ENCODE peak calls at places on chromosome X, in ten cellular contexts. A is RWPE2; T is transverse colon; S is mesenchymal stem cell; X is left lung; J is CD4-positive, alpha-beta memory T cell; I is IMR-90; P is fibroblast of lung; M is CD8-positive, alpha-beta T cell; F is RWPE1. E is an unnamed sample.

GRCh38 chrX:2967012-2967411 is 37.9 kb upstream of the ARSD start:
- DNase-seq in F (no peak), A (no peak), I (no peak), X (no peak), T (no peak), M (no peak), P (no peak), S (no peak), J (no peak), E (no peak)

GRCh38 chrX:48509245-48509590 is 426 bp downstream of the PORCN start:
- DNase-seq in I (no peak), A (no peak), F (no peak), P (no peak), X (no peak), S (no peak), T (no peak), M (no peak), J (no peak), E (no peak)

GRCh38 chrX:70134116-70134477 is 850 bp downstream of the IGBP1 start:
- DNase-seq in S (peak; percentile 72), J (no peak), A (no peak), P (peak; percentile 34), T (peak; percentile 11), X (no peak), I (peak; percentile 34), F (peak; percentile 2), M (peak; percentile 4), E (no peak)

GRCh38 chrX:121782544-121782943 is 735.1 kb downstream of the GLUD2 start:
- DNase-seq in X (no peak), A (no peak), S (no peak), I (no peak), J (no peak), M (no peak), F (no peak), P (no peak), T (no peak), E (no peak)

GRCh38 chrX:66163849-66164401 is at the start of gene HEPH:
- DNase-seq in J (no peak), I (peak; percentile 34), X (no peak), S (peak; percentile 48), T (peak; percentile 25), P (peak; percentile 57), M (no peak), F (no peak), A (no peak), E (no peak)

GRCh38 chrX:52363247-52363883 is 5.5 kb upstream of the XAGE2 start:
- DNase-seq in X (no peak), F (no peak), S (no peak), A (no peak), J (no peak), T (peak; percentile 21), I (peak; percentile 5), M (no peak), P (peak; percentile 12), E (no peak)

GRCh38 chrX:101485212-101486064 is at the start of gene ARMCX4:
- DNase-seq in P (peak; percentile 64), T (peak; percentile 18), X (peak; percentile 52), S (peak; percentile 81), I (peak; percentile 62), M (peak; percentile 46), J (peak; percentile 25), F (peak; percentile 2), A (no peak), E (peak; percentile 55)

GRCh38 chrX:2550288-2551020 is 49.7 kb upstream of the DHRSX start:
- DNase-seq in S (no peak), J (no peak), A (no peak), P (no peak), T (no peak), F (no peak), M (no peak), X (no peak), I (no peak), E (no peak)

GRCh38 chrX:153634832-153635231 is 12.2 kb upstream of the DUSP9 start:
- DNase-seq in M (no peak), I (no peak), S (no peak), A (no peak), T (no peak), J (no peak), F (no peak), X (no peak), P (no peak), E (no peak)

GRCh38 chrX:103716967-103717366 is 6.3 kb downstream of the TMEM31 start:
- DNase-seq in S (peak; percentile 20), M (no peak), A (no peak), I (peak; percentile 89), P (peak; percentile 98), F (peak; percentile 28), J (no peak), X (no peak), T (peak; percentile 15), E (no peak)

GRCh38 chrX:23784487-23785301 is 1.7 kb downstream of the SAT1 start:
- DNase-seq in T (no peak), P (peak; percentile 94), J (no peak), S (peak; percentile 84), M (no peak), F (peak; percentile 57), I (peak; percentile 88), A (no peak), X (no peak), E (no peak)

GRCh38 chrX:31543565-31544125 is 471.8 kb upstream of the FTHL17 start:
- DNase-seq in T (no peak), F (no peak), S (no peak), X (no peak), P (no peak), I (no peak), J (no peak), A (no peak), M (no peak), E (no peak)

GRCh38 chrX:125621588-125621927 is 301.9 kb downstream of the TEX13C start:
- DNase-seq in S (no peak), P (no peak), X (no peak), M (no peak), F (no peak), I (no peak), T (no peak), A (no peak), J (no peak), E (no peak)

GRCh38 chrX:32576885-32577284 is 634.5 kb downstream of the DMD start:
- DNase-seq in M (no peak), X (no peak), P (no peak), I (no peak), F (no peak), A (no peak), T (no peak), S (no peak), J (no peak), E (no peak)

DNA sequence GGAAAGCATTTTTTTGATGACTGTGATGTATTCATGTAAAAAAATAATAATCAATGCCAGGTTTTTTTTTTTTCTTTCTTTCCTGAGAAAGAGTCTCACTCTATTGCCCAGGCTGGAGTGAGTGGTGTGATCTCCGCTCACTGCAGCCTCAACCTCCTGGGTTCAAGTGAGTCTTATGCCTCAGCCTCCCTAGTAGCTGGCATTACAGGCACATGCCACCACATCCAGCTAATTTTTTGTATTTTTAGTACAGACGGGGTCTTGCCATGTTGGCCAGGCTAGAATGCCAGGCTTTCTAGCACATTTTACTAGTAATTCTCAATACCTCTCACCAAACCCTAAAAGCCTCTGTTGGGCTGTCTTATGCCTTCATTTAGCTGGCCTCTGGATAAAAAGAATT is 25.7 kb downstream of the GPM6B start:
- DNase-seq in I (no peak), X (no peak), J (no peak), A (no peak), M (no peak), P (no peak), S (no peak), T (no peak), F (no peak), E (no peak)
- H3K27ac ChIP-seq in I (no peak overlapping the region), X (no peak overlapping the region), J (no peak overlapping the region), A (no peak overlapping the region), M (no peak overlapping the region), P (no peak overlapping the region), S (no peak overlapping the region), T (peak overlapping the region; percentile 42), F (no peak overlapping the region), E (peak overlapping the region; percentile 4)

GRCh38 chrX:15908891-15909290 is 54.3 kb upstream of the AP1S2 start:
- DNase-seq in J (no peak), T (no peak), X (no peak), I (no peak), F (no peak), S (no peak), A (no peak), M (no peak), P (no peak), E (no peak)
- H3K27ac ChIP-seq in J (no peak overlapping the region), T (no peak overlapping the region), X (no peak overlapping the region), I (no peak overlapping the region), F (no peak overlapping the region), S (no peak overlapping the region), A (no peak overlapping the region), M (no peak overlapping the region), P (no peak overlapping the region), E (no peak overlapping the region)

DNA sequence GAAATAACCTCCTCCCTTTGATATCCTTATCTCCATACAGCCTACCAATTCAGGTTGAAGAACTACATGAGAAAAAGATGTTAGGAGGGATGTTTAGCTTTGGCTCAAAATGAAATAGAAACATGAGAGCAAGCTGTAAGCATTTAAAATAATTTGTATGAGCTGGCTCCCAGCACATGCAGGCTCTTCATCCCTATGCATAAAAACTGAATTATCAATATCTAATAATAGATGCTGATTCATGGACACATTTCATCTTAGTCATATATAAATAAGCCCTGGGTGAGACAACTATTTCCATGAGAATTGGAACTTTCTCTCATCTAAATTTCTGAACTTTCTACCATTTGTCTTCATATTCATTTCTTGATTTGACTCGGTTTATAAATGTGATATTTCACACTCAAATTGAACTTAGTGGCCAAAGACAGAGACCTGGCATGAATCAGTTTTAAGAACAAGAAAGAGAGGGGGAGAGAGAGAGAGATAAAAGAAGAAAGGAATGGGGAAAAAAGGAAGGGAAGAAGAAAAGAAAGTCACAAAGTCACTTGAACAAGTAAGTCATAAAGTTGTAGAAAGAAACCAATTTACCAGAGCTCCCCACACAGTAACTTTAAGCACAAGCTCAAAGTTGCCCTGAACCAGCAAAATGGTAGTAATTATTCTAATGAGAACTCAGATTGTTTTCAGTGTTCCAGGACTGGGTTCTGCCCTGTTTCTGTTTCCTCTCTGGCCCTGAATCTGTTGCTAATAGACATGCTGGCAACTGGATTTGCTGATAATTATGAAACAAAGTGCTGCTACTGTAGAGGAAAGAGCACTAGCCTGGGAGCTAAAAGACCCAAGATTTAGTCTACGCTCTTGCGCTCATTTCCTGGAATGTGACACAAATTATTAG is 48.8 kb upstream of the GPR174 start:
- DNase-seq in T (no peak), M (no peak), I (no peak), P (no peak), A (no peak), F (no peak), S (no peak), J (no peak), X (no peak), E (no peak)
- H3K27ac ChIP-seq in T (peak overlapping the region; percentile 8), M (peak overlapping the region; percentile 55), I (no peak overlapping the region), P (no peak overlapping the region), A (no peak overlapping the region), F (no peak overlapping the region), S (no peak overlapping the region), J (peak overlapping the region; percentile 68), X (no peak overlapping the region), E (no peak overlapping the region)

DNA sequence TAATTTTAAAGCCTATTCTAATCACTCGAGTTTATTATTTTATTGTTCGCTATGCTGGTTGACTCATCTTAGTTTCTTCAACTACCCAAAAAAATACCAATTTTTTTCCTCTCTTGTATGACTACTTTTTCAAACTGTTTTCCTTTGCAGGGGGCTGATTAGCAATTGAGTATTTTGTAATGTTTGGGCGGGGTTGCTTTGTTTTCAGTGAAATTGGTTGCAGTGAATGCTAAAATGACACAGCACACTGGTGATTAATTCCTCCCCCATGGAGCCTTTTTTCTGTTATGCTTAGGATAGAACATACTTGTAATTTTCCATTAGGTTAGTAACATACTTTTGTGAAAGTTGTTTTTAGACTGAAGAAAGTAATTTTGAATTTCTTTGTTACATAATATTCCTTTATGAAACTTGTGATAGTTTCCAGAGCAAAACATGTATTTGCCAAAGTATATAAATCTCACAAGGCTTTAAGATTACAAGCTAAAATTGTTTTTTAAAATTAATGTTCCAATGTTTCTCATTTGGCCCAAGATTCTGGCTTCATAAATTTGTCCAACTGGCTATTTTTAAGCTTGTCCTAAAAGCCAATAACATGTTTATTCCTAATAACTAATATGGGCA is 120.4 kb downstream of the CHIC1 start:
- DNase-seq in M (no peak), I (no peak), J (no peak), T (no peak), A (no peak), P (peak; percentile 0), S (no peak), X (no peak), F (no peak), E (no peak)
- H3K27ac ChIP-seq in M (no peak overlapping the region), I (no peak overlapping the region), J (no peak overlapping the region), T (no peak overlapping the region), A (no peak overlapping the region), P (no peak overlapping the region), S (no peak overlapping the region), X (no peak overlapping the region), F (no peak overlapping the region), E (no peak overlapping the region)

E was measured in lower lobe of right lung.